ENCODE peak calls at places on chromosomes 4 and X, in nine cellular contexts. E is putamen, P is psoas muscle, W is neural crest cell, A is dorsolateral prefrontal cortex, D is germinal center, Z is HS-27A, H is T-helper 1 cell, B is C1 segment of cervical spinal cord. Y is an unnamed sample.

GRCh38 chr4:88646528-88647280 is 50.9 kb downstream of the NAP1L5 start:
- DNase-seq in E (no peak), P (no peak), W (no peak), A (no peak), D (no peak), Z (no peak), H (no peak), B (no peak), Y (no peak)

GRCh38 chrX:132270699-132271098 is 51.5 kb upstream of the RAP2C start:
- DNase-seq in E (no peak), P (peak; percentile 62), W (no peak), A (no peak), D (no peak), Z (no peak), H (no peak), B (no peak), Y (no peak)

GRCh38 chrX:124699876-124700275 is 353.5 kb downstream of the SH2D1A start:
- DNase-seq in E (no peak), P (no peak), W (no peak), A (no peak), D (no peak), Z (no peak), H (no peak), B (no peak), Y (no peak)

GRCh38 chrX:11171956-11172355 is 60.8 kb downstream of the HCCS start:
- DNase-seq in E (no peak), P (no peak), W (no peak), A (no peak), D (no peak), Z (no peak), H (no peak), B (no peak), Y (no peak)

GRCh38 chr4:24704152-24704551 is 91.2 kb upstream of the SOD3 start:
- DNase-seq in E (no peak), P (no peak), W (no peak), A (no peak), D (no peak), Z (no peak), H (no peak), B (no peak), Y (no peak)

GRCh38 chr4:71417150-71417549 is 78.3 kb downstream of the SLC4A4 start:
- DNase-seq in E (no peak), P (no peak), W (no peak), A (no peak), D (no peak), Z (no peak), H (no peak), B (no peak), Y (no peak)

GRCh38 chr4:94849901-94850300 is 92.1 kb downstream of the BMPR1B start:
- DNase-seq in E (no peak), P (no peak), W (no peak), A (no peak), D (no peak), Z (no peak), H (no peak), B (no peak), Y (no peak)

GRCh38 chr4:89752932-89753598 is 83.9 kb downstream of the SNCA start:
- DNase-seq in E (no peak), P (no peak), W (no peak), A (no peak), D (no peak), Z (peak; percentile 71), H (no peak), B (peak; percentile 42), Y (no peak)

GRCh38 chr4:173440888-173441287 is 42.0 kb upstream of the SCRG1 start:
- DNase-seq in E (no peak), P (no peak), W (no peak), A (no peak), D (no peak), Z (no peak), H (peak; percentile 37), B (no peak), Y (no peak)

GRCh38 chr4:186932631-186933150 is 209.0 kb upstream of the FAT1 start:
- DNase-seq in E (no peak), P (no peak), W (no peak), A (no peak), D (no peak), Z (no peak), H (no peak), B (no peak), Y (no peak)

GRCh38 chr4:169795585-169795984 is 37.8 kb upstream of the HPF1 start:
- DNase-seq in E (no peak), P (no peak), W (no peak), A (no peak), D (no peak), Z (no peak), H (no peak), B (no peak), Y (no peak)

GRCh38 chrX:123803331-123803983 is 56.4 kb upstream of the XIAP start:
- DNase-seq in E (no peak), P (no peak), W (no peak), A (no peak), D (no peak), Z (no peak), H (peak; percentile 18), B (no peak), Y (no peak)

GRCh38 chr4:170047774-170048354 is 21.7 kb upstream of the MFAP3L start:
- DNase-seq in E (peak; percentile 75), P (no peak), W (peak; percentile 59), A (peak; percentile 62), D (peak; percentile 8), Z (peak; percentile 12), H (peak; percentile 43), B (peak; percentile 2), Y (peak; percentile 58)

GRCh38 chr4:141871086-141871485 is 234.7 kb downstream of the IL15 start:
- DNase-seq in E (no peak), P (no peak), W (no peak), A (no peak), D (no peak), Z (no peak), H (no peak), B (no peak), Y (no peak)

GRCh38 chr4:57119054-57119651 is 9.0 kb upstream of the IGFBP7 start:
- DNase-seq in E (no peak), P (peak; percentile 69), W (no peak), A (peak; percentile 39), D (no peak), Z (peak; percentile 69), H (no peak), B (peak; percentile 9), Y (no peak)

Y was measured in frontal cortex.